ENCODE peak calls at places on chromosomes 1 and 21, in four cellular contexts. One of them, this sample, is unnamed.
A peak's percentile ranks its signal among the peaks of the same experiment; 100 is the strongest.

GRCh38 chr1:58754056-58754613 is 29.7 kb downstream of the JUN start:
- DNase-seq in GM12878: no peak
- DNase-seq in K562: no peak
- DNase-seq in HepG2: no peak
- DNase-seq in this sample: no peak

GRCh38 chr1:89271616-89272015 is 1.0 kb downstream of the GBP5 start:
- DNase-seq in GM12878: no peak
- DNase-seq in K562: no peak
- DNase-seq in HepG2: no peak
- DNase-seq in this sample: no peak

GRCh38 chr1:234713859-234714258 is 103.9 kb upstream of the IRF2BP2 start:
- DNase-seq in GM12878: no peak
- DNase-seq in K562: no peak
- DNase-seq in HepG2: no peak
- DNase-seq in this sample: no peak

GRCh38 chr1:164712131-164713031 is 153.4 kb downstream of the PBX1 start:
- DNase-seq in GM12878: no peak
- DNase-seq in K562: peak; percentile 90
- DNase-seq in HepG2: no peak
- DNase-seq in this sample: no peak

GRCh38 chr1:32246888-32247273 is at the start of gene FAM167B:
- DNase-seq in GM12878: no peak
- DNase-seq in K562: no peak
- DNase-seq in HepG2: no peak
- DNase-seq in this sample: no peak

GRCh38 chr1:160827418-160827817 is 31.4 kb downstream of the LY9 start:
- DNase-seq in GM12878: no peak
- DNase-seq in K562: no peak
- DNase-seq in HepG2: no peak
- DNase-seq in this sample: no peak

GRCh38 chr1:156383023-156383422 is 14.0 kb downstream of the RHBG start:
- DNase-seq in GM12878: no peak
- DNase-seq in K562: peak; percentile 85
- DNase-seq in HepG2: peak; percentile 49
- DNase-seq in this sample: peak; percentile 94

GRCh38 chr1:101376121-101377095 is 139.6 kb downstream of the S1PR1 start:
- DNase-seq in GM12878: no peak
- DNase-seq in K562: no peak
- DNase-seq in HepG2: no peak
- DNase-seq in this sample: no peak

GRCh38 chr1:213055087-213055591 is 4.1 kb downstream of the RPS6KC1 start:
- DNase-seq in GM12878: no peak
- DNase-seq in K562: peak; percentile 55
- DNase-seq in HepG2: no peak
- DNase-seq in this sample: no peak

GRCh38 chr1:3331564-3331963 is 122.9 kb upstream of the ARHGEF16 start:
- DNase-seq in GM12878: no peak
- DNase-seq in K562: no peak
- DNase-seq in HepG2: no peak
- DNase-seq in this sample: no peak

GRCh38 chr1:36419569-36419968 is 21.9 kb upstream of the LSM10 start:
- DNase-seq in GM12878: no peak
- DNase-seq in K562: no peak
- DNase-seq in HepG2: no peak
- DNase-seq in this sample: no peak

GRCh38 chr1:90174246-90174645 is 179.3 kb downstream of the ZNF326 start:
- DNase-seq in GM12878: no peak
- DNase-seq in K562: no peak
- DNase-seq in HepG2: no peak
- DNase-seq in this sample: no peak

GRCh38 chr1:149844096-149844495 is 55.3 kb upstream of the BOLA1 start:
- DNase-seq in GM12878: no peak
- DNase-seq in K562: no peak
- DNase-seq in HepG2: peak; percentile 43
- DNase-seq in this sample: peak; percentile 1

GRCh38 chr21:38240121-38240520 is 16.7 kb upstream of the KCNJ15 start:
- DNase-seq in GM12878: no peak
- DNase-seq in K562: no peak
- DNase-seq in HepG2: no peak
- DNase-seq in this sample: no peak

GRCh38 chr1:184208622-184209021 is 157.1 kb downstream of the TSEN15 start:
- DNase-seq in GM12878: no peak
- DNase-seq in K562: no peak
- DNase-seq in HepG2: no peak
- DNase-seq in this sample: no peak

GRCh38 chr1:52234014-52234413 is 92.1 kb downstream of the ZFYVE9 start:
- DNase-seq in GM12878: no peak
- DNase-seq in K562: no peak
- DNase-seq in HepG2: no peak
- DNase-seq in this sample: no peak

GRCh38 chr1:175824079-175824478 is 80.7 kb upstream of the TNR start:
- DNase-seq in GM12878: no peak
- DNase-seq in K562: peak; percentile 29
- DNase-seq in HepG2: no peak
- DNase-seq in this sample: peak; percentile 84

GRCh38 chr1:167095368-167095767 is 1.5 kb downstream of the STYXL2 start:
- DNase-seq in GM12878: no peak
- DNase-seq in K562: no peak
- DNase-seq in HepG2: no peak
- DNase-seq in this sample: no peak

GRCh38 chr1:67053535-67053784 is 488 bp downstream of the SLC35D1 start:
- DNase-seq in GM12878: no peak
- DNase-seq in K562: peak; percentile 59
- DNase-seq in HepG2: peak; percentile 54
- DNase-seq in this sample: peak; percentile 72

GRCh38 chr1:79069828-79070227 is 63.3 kb upstream of the ADGRL4 start:
- DNase-seq in GM12878: no peak
- DNase-seq in K562: no peak
- DNase-seq in HepG2: no peak
- DNase-seq in this sample: no peak
- TF ChIP-seq JUNB in GM12878: no peak
- TF ChIP-seq JUNB in K562: no peak
- TF ChIP-seq JUNB in HepG2: no peak
- TF ChIP-seq JUNB in this sample: no peak

GRCh38 chr1:100131623-100132022 is 1.1 kb downstream of the SASS6 start:
- DNase-seq in GM12878: no peak
- DNase-seq in K562: no peak
- DNase-seq in HepG2: no peak
- DNase-seq in this sample: no peak

GRCh38 chr1:100130552-100131077 is 2.1 kb downstream of the SASS6 start:
- DNase-seq in GM12878: no peak
- DNase-seq in K562: no peak
- DNase-seq in HepG2: peak; percentile 76
- DNase-seq in this sample: peak; percentile 14

GRCh38 chr1:100137602-100138001 is 4.6 kb downstream of the TRMT13 start:
- DNase-seq in GM12878: no peak
- DNase-seq in K562: no peak
- DNase-seq in HepG2: no peak
- DNase-seq in this sample: no peak

GRCh38 chr1:100132566-100133477 is at the start of the genes SASS6 and TRMT13:
- DNase-seq in GM12878: peak; percentile 90
- DNase-seq in K562: peak; percentile 85
- DNase-seq in HepG2: peak; percentile 97
- DNase-seq in this sample: peak; percentile 99

DNA sequence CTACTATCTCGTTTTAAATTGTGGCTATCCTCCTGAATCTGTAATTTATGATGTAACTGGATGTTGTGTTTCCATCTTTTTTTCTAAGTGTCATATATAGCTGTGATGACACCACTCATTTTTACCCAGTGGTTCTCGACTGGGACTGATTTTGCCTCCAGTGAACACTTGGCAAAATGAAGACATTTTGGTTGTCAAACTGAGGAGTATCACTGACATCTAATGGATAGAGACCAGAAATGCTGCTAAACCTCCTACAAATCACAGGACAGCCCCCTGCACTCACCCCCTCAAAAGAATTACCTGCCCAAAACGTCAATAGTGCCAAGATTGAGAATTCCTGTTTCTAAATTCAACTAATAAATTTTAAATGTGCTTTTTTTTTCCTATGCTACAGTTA is 1.9 kb downstream of the TRMT13 start:
- DNase-seq in GM12878: no peak
- DNase-seq in K562: no peak
- DNase-seq in HepG2: peak; percentile 13
- DNase-seq in this sample: no peak
- TF ChIP-seq CREB1 in GM12878: no peak
- TF ChIP-seq CREB1 in K562: no peak
- TF ChIP-seq CREB1 in HepG2: no peak
- TF ChIP-seq CREB1 in this sample: no peak

GRCh38 chr1:223483511-223483910 is 90.3 kb downstream of the CCDC185 start:
- DNase-seq in GM12878: no peak
- DNase-seq in K562: no peak
- DNase-seq in HepG2: no peak
- DNase-seq in this sample: no peak

GRCh38 chr1:223479718-223480425 is 86.7 kb downstream of the CCDC185 start:
- DNase-seq in GM12878: no peak
- DNase-seq in K562: no peak
- DNase-seq in HepG2: no peak
- DNase-seq in this sample: peak; percentile 39

GRCh38 chr1:223482132-223482531 is 88.9 kb downstream of the CCDC185 start:
- DNase-seq in GM12878: no peak
- DNase-seq in K562: no peak
- DNase-seq in HepG2: no peak
- DNase-seq in this sample: no peak

GRCh38 chr1:223479261-223479660 is 86.0 kb downstream of the CCDC185 start:
- DNase-seq in GM12878: no peak
- DNase-seq in K562: no peak
- DNase-seq in HepG2: no peak
- DNase-seq in this sample: peak; percentile 19

GRCh38 chr1:223482766-223483165 is 89.6 kb downstream of the CCDC185 start:
- DNase-seq in GM12878: no peak
- DNase-seq in K562: no peak
- DNase-seq in HepG2: no peak
- DNase-seq in this sample: no peak
- H3K4me3 ChIP-seq in GM12878: no peak overlapping the region
- H3K4me3 ChIP-seq in K562: no peak overlapping the region
- H3K4me3 ChIP-seq in HepG2: no peak overlapping the region
- H3K4me3 ChIP-seq in this sample: no peak overlapping the region

GRCh38 chr1:192580351-192580962 is 4.9 kb downstream of the RGS1 start:
- DNase-seq in GM12878: peak; percentile 81
- DNase-seq in K562: no peak
- DNase-seq in HepG2: peak; percentile 20
- DNase-seq in this sample: peak; percentile 57
- TF ChIP-seq JUNB in GM12878: peak; percentile 14
- TF ChIP-seq JUNB in K562: no peak
- TF ChIP-seq JUNB in HepG2: no peak
- TF ChIP-seq JUNB in this sample: no peak